ENCODE peak calls at places on chromosomes 13 and 19, in nine cellular contexts. W is SK-N-SH, G is GM12891, D is GM23338, L is sigmoid colon, K is GM12892, T is upper lobe of left lung, U is esophagus muscularis mucosa, Y is transverse colon. I is an unnamed sample.

GRCh38 chr13:53783466-53783865 is 754.9 kb downstream of the OLFM4 start:
- DNase-seq in W (no peak), G (no peak), D (no peak), L (no peak), K (no peak), T (peak), U (no peak), Y (no peak), I (no peak)

GRCh38 chr13:26991508-26992181 is 180.0 kb downstream of the USP12 start:
- DNase-seq in W (no peak), G (no peak), D (no peak), L (peak), K (no peak), T (no peak), U (no peak), Y (no peak), I (no peak)

GRCh38 chr13:31209819-31210209 is 10.0 kb downstream of the B3GLCT start:
- DNase-seq in W (no peak), G (no peak), D (no peak), L (no peak), K (no peak), T (no peak), U (no peak), Y (no peak), I (no peak)

GRCh38 chr19:46729696-46730095 is 12.8 kb upstream of the PRKD2 start:
- DNase-seq in W (no peak), G (no peak), D (no peak), L (no peak), K (no peak), T (no peak), U (no peak), Y (no peak), I (no peak)

GRCh38 chr19:22472180-22472637 is 50.1 kb upstream of the ZNF98 start:
- DNase-seq in W (no peak), G (no peak), D (no peak), L (no peak), K (no peak), T (no peak), U (no peak), Y (no peak), I (no peak)

GRCh38 chr13:98598043-98598442 is 21.1 kb upstream of the STK24 start:
- DNase-seq in W (no peak), G (no peak), D (peak), L (no peak), K (no peak), T (no peak), U (no peak), Y (no peak), I (no peak)

GRCh38 chr13:66492479-66492878 is 737.7 kb downstream of the PCDH9 start:
- DNase-seq in W (peak), G (no peak), D (peak), L (no peak), K (no peak), T (no peak), U (no peak), Y (no peak), I (no peak)

GRCh38 chr13:79966502-79966901 is 374.4 kb downstream of the SPRY2 start:
- DNase-seq in W (no peak), G (no peak), D (peak), L (no peak), K (no peak), T (no peak), U (no peak), Y (no peak), I (peak)

GRCh38 chr13:75656590-75656989 is 20.5 kb downstream of the LMO7 start:
- DNase-seq in W (no peak), G (no peak), D (no peak), L (no peak), K (no peak), T (no peak), U (no peak), Y (no peak), I (no peak)

GRCh38 chr13:113863511-113864302 is at the start of gene GAS6:
- DNase-seq in W (peak), G (peak), D (peak), L (no peak), K (peak), T (peak), U (no peak), Y (peak), I (no peak)

GRCh38 chr19:5654931-5655330 is 25.4 kb downstream of the MICOS13 start:
- DNase-seq in W (no peak), G (no peak), D (no peak), L (peak), K (no peak), T (no peak), U (no peak), Y (no peak), I (no peak)

GRCh38 chr19:37874784-37875183 is 31.6 kb downstream of the WDR87 start:
- DNase-seq in W (no peak), G (no peak), D (peak), L (no peak), K (no peak), T (no peak), U (no peak), Y (no peak), I (no peak)

GRCh38 chr19:36916991-36917390 is 859 bp downstream of the ZNF568 start:
- DNase-seq in W (peak), G (no peak), D (peak), L (no peak), K (no peak), T (no peak), U (no peak), Y (no peak), I (no peak)

GRCh38 chr13:109869312-109870237 is 83.2 kb upstream of the IRS2 start:
- DNase-seq in W (peak), G (no peak), D (peak), L (peak), K (no peak), T (peak), U (peak), Y (peak), I (no peak)
- TF ChIP-seq POLR2AphosphoS5 in W (peak), G (no peak), D (no peak), L (peak), K (no peak), T (no peak), U (peak), Y (peak), I (no peak)

GRCh38 chr13:104372128-104372527 is 1305.9 kb upstream of the SLC10A2 start:
- DNase-seq in W (no peak), G (no peak), D (no peak), L (no peak), K (no peak), T (no peak), U (no peak), Y (no peak), I (no peak)
- TF ChIP-seq POLR2AphosphoS5 in W (no peak), G (no peak), D (no peak), L (no peak), K (no peak), T (no peak), U (no peak), Y (no peak), I (no peak)

GRCh38 chr19:17104679-17105078 is 29.1 kb downstream of the MYO9B start:
- DNase-seq in W (no peak), G (no peak), D (no peak), L (no peak), K (no peak), T (no peak), U (no peak), Y (no peak), I (no peak)

GRCh38 chr19:17103177-17103576 is 27.6 kb downstream of the MYO9B start:
- DNase-seq in W (peak), G (no peak), D (peak), L (no peak), K (no peak), T (no peak), U (no peak), Y (peak), I (peak)

GRCh38 chr19:17108453-17108784 is 32.8 kb downstream of the MYO9B start:
- DNase-seq in W (no peak), G (no peak), D (no peak), L (no peak), K (no peak), T (no peak), U (no peak), Y (no peak), I (no peak)

GRCh38 chr19:17107546-17108452 is 32.2 kb downstream of the MYO9B start:
- DNase-seq in W (peak), G (no peak), D (no peak), L (peak), K (no peak), T (peak), U (no peak), Y (peak), I (no peak)

DNA sequence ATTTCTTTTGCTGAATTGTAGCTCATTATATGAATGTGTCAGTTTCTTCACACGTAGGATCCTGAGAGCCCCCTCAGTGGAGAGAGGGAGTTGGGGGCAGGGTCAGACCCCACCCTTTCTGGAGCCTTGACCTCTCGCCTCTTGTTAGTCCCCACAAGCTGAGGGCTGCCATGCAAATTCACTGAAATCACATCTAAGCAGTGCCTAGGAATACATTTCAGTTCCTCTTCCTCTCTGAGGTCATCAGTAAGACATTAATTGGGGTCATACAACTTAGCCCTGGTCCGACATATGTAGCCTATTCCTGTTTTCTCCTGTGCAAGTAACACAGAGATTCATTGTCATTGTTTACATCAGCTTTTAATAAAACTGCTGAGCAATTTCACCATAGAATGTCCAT is 30.0 kb downstream of the MYO9B start:
- DNase-seq in W (no peak), G (peak), D (no peak), L (no peak), K (no peak), T (no peak), U (no peak), Y (no peak), I (no peak)
- TF ChIP-seq POLR2AphosphoS5 in W (no peak), G (no peak), D (no peak), L (no peak), K (no peak), T (no peak), U (no peak), Y (no peak), I (no peak)

DNA sequence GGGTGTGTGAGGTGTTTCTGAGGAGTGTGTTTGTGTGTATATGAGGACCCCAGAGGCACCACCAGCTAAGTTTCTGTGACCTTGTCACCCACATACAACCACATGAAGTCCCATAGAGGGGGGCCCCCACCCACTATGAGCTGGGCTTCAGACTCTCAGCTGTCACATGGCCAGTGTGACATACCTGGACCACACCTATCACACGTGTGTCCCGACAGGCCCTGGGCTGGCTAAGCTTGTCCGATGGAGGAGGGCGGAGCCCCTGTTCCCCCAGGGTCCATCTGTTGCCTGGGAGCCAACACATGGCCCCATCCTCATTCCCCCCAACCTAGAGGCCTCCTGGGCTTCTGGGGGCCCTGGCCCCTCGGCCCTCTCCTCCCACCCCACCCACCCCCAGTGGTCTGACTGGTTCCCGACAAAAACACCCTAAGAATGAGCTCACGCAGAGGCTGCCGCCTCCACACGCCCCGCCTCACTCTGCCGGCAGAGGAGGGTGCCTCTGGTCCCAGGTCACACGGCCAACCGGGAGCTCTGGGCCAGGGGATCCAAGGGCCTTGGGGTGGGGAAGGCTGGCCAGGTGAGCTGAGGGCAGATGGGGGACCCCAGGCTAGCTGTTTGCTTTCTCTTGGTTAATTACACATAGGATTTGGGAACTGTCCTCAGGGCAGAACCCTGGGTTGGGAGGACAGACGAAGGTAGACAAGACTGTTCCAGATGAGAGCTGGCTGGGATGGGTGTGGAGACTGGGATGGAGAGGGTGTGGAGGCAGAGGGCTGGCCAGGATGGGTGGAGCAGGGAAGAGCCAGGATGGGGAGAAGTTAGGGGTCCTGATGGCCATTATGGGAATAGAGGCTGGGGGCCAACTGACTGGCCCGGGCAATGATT is 4.3 kb downstream of the KLC3 start:
- DNase-seq in W (no peak), G (no peak), D (no peak), L (no peak), K (no peak), T (no peak), U (no peak), Y (no peak), I (no peak)
- TF ChIP-seq POLR2AphosphoS5 in W (no peak), G (no peak), D (no peak), L (no peak), K (no peak), T (no peak), U (no peak), Y (no peak), I (no peak)

DNA sequence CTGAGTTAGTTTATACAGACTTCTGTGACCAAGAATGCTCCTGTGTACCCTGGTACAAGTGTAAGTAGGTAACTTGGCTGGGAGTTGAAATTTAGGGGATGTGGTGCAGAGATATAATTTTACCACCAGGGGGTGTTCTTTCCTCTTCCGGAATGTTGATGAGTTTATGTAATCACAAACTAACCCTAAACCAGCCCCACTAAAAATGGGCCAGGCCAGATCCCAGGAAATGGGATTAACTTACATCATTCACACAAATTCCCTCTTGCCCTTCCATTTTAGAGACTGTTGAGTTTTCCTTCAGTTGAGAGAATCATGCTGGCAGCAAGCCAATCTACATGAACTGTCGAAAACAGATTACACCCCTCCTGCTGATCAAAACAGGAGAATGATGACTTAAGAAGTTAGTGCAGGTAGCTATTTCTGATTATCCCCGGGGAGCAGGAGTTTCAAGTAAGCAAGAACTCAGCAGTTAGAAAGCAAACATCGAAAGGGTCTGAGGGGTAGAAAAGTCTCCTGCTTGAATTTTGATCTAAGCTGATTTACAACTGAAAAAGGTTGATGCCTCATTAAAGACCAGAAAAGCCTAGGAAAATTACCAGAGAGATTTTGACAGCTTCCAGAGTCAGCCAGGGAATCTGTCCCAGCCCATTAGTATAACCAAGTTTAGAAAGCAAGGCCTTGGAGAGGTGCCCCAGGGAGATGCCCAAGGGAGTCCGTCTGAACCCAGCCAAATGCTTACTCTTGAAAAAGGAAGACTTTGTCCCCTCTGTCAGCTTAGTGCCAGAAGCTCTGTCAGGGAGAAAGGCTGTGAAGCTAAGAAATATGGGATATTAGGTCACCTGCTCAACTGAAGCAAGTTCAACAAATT is 32.3 kb upstream of the MED4 start:
- DNase-seq in W (peak), G (peak), D (peak), L (peak), K (peak), T (no peak), U (no peak), Y (peak), I (no peak)
- TF ChIP-seq POLR2AphosphoS5 in W (no peak), G (no peak), D (no peak), L (peak), K (no peak), T (no peak), U (peak), Y (no peak), I (no peak)

DNA sequence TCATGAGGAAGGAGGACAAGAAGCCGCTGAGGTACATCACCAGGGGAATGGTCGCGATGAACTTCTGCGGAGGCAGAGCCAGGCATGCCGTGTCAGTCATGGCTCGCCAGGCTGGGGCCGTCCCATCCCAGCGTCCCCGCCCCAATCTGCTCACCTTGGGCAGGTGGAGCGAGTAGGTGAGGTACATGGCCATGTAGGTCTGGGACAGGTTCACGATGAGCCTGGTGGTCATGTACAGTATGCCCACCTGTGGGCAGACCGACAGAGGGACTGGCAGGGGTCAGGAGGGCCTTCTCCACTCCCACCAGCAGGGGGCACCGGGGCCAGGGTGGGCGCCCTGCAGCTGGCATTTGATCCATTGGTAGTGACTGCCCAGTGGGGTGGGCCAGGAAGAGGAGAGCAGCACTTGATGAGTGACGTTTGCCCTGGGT is 8.3 kb downstream of the TEKTIP1 start:
- DNase-seq in W (peak), G (no peak), D (no peak), L (no peak), K (no peak), T (peak), U (no peak), Y (no peak), I (no peak)
- TF ChIP-seq POLR2AphosphoS5 in W (no peak), G (no peak), D (no peak), L (no peak), K (no peak), T (no peak), U (no peak), Y (no peak), I (no peak)

GRCh38 chr13:22812793-22813192 is 368.0 kb upstream of the SGCG start:
- DNase-seq in W (no peak), G (no peak), D (no peak), L (no peak), K (no peak), T (no peak), U (no peak), Y (peak), I (no peak)
- TF ChIP-seq POLR2AphosphoS5 in W (no peak), G (no peak), D (no peak), L (no peak), K (no peak), T (no peak), U (no peak), Y (no peak), I (no peak)

GRCh38 chr19:11420429-11420893 is 1.3 kb upstream of the RGL3 start:
- DNase-seq in W (no peak), G (no peak), D (peak), L (peak), K (no peak), T (peak), U (no peak), Y (no peak), I (no peak)
- TF ChIP-seq POLR2AphosphoS5 in W (no peak), G (no peak), D (no peak), L (peak), K (no peak), T (peak), U (no peak), Y (no peak), I (no peak)

GRCh38 chr19:16296713-16297112 is 27.9 kb upstream of the KLF2 start:
- DNase-seq in W (no peak), G (no peak), D (no peak), L (no peak), K (no peak), T (no peak), U (no peak), Y (no peak), I (no peak)

GRCh38 chr19:16295071-16295470 is 29.6 kb upstream of the KLF2 start:
- DNase-seq in W (no peak), G (no peak), D (no peak), L (no peak), K (no peak), T (no peak), U (no peak), Y (no peak), I (no peak)

GRCh38 chr19:16289594-16289993 is 35.0 kb upstream of the KLF2 start:
- DNase-seq in W (no peak), G (no peak), D (no peak), L (no peak), K (no peak), T (no peak), U (no peak), Y (no peak), I (no peak)

GRCh38 chr19:16290692-16291091 is 33.9 kb upstream of the KLF2 start:
- DNase-seq in W (no peak), G (no peak), D (no peak), L (no peak), K (no peak), T (no peak), U (no peak), Y (no peak), I (no peak)

DNA sequence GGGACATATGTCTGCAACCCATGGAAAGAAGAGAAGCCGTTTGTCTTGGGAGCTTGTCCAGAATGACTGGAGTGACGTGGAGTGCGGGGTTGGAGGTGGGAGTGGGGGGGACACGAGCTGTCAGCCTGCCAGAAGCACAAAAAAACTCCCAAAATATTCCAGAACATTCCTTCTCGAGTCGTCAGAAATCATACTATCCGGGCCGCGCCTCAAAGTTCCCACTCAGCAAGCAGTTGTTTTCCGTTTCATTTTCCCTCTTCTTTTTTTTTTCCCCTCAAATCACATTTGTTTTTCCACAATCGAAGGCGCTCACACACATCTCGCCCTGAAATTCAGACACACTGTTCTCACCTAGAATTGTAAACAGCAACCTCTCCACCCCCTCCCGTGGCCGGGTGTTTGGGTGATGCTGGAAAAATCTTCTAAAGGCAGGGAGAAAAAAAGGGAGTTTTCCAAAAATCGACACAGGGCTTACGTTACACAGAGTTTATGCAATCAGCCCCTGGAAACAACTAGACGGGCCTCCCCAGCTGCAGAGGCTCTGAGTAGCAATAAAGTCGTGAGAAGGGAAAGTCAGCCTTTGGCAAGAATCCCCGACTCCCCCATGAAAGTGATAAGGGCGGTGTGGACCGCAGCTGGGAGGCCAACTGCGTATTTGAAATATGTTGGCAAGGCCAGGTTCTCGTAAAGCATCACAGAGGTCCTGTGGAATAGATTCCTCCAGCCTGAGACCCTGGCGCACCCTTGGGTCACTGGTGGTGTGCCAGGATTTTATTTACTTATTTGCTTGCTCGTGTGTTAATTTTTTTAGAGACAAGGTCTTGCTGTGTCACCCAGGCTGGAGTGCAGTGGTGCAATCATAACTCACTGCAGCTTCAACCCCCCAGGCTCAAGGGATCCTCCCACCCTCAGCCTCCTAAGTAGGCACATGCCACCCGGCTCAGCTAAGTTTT is 31.2 kb upstream of the KLF2 start:
- DNase-seq in W (no peak), G (no peak), D (no peak), L (peak), K (no peak), T (no peak), U (peak), Y (peak), I (no peak)
- TF ChIP-seq POLR2AphosphoS5 in W (no peak), G (no peak), D (no peak), L (peak), K (no peak), T (no peak), U (peak), Y (peak), I (no peak)

GRCh38 chr19:49812997-49813861 is at the start of gene FUZ:
- DNase-seq in W (peak), G (peak), D (peak), L (peak), K (peak), T (peak), U (peak), Y (peak), I (peak)
- TF ChIP-seq POLR2AphosphoS5 in W (peak), G (no peak), D (peak), L (peak), K (no peak), T (peak), U (peak), Y (peak), I (peak)

I was measured in H1.